ENCODE peak calls at places on chromosomes 1 and 21, in nine cellular contexts. V is hepatocyte, N is cardiac muscle cell, W is neural progenitor cell, B is tibial nerve, L is ovary, X is right cardiac atrium, R is MM.1S, J is tibial artery. Y is an unnamed sample.
A peak's percentile ranks its signal among the peaks of the same experiment; 100 is the strongest.

GRCh38 chr1:87953732-87954344 is 625.2 kb downstream of the LMO4 start:
- DNase-seq in V (peak; percentile 74), N (peak; percentile 87), W (peak; percentile 69), B (peak; percentile 79), L (peak; percentile 67), X (peak; percentile 73), R (peak; percentile 81), J (peak; percentile 65), Y (peak; percentile 52)

GRCh38 chr1:84078108-84078823 is 65.8 kb upstream of the PRKACB start:
- DNase-seq in V (peak; percentile 36), N (peak; percentile 44), W (no peak), B (peak; percentile 7), L (peak; percentile 18), X (no peak), R (no peak), J (peak; percentile 47), Y (no peak)

GRCh38 chr1:89566761-89567174 is 42.1 kb downstream of the LRRC8B start:
- DNase-seq in V (peak; percentile 26), N (peak; percentile 82), W (peak; percentile 68), B (no peak), L (peak; percentile 64), X (peak; percentile 82), R (no peak), J (peak; percentile 32), Y (peak; percentile 66)

GRCh38 chr1:24830680-24831272 is 85.5 kb downstream of the CLIC4 start:
- DNase-seq in V (peak; percentile 69), N (peak; percentile 83), W (peak; percentile 64), B (no peak), L (no peak), X (no peak), R (peak; percentile 62), J (no peak), Y (no peak)

GRCh38 chr1:164558461-164559341 is at the start of gene PBX1:
- DNase-seq in V (peak; percentile 99), N (peak; percentile 100), W (peak; percentile 98), B (peak; percentile 97), L (peak; percentile 98), X (peak; percentile 98), R (peak; percentile 99), J (peak; percentile 99), Y (peak; percentile 96)

GRCh38 chr1:228989992-228990827 is 254.9 kb downstream of the RHOU start:
- DNase-seq in V (peak; percentile 26), N (peak; percentile 79), W (no peak), B (peak; percentile 66), L (peak; percentile 49), X (peak; percentile 92), R (no peak), J (peak; percentile 81), Y (peak; percentile 81)

GRCh38 chr1:15540201-15540600 is 13.6 kb downstream of the DNAJC16 start:
- DNase-seq in V (no peak), N (peak; percentile 70), W (no peak), B (no peak), L (no peak), X (no peak), R (no peak), J (no peak), Y (no peak)

GRCh38 chr1:66704177-66704880 is 47.9 kb upstream of the DYNLT5 start:
- DNase-seq in V (no peak), N (no peak), W (no peak), B (no peak), L (no peak), X (no peak), R (no peak), J (no peak), Y (no peak)

GRCh38 chr1:181083842-181084605 is 4.5 kb upstream of the IER5 start:
- DNase-seq in V (peak; percentile 67), N (peak; percentile 77), W (peak; percentile 69), B (peak; percentile 35), L (peak; percentile 32), X (no peak), R (peak; percentile 75), J (peak; percentile 40), Y (peak; percentile 62)

GRCh38 chr1:54095543-54096286 is 42.3 kb downstream of the TCEANC2 start:
- DNase-seq in V (no peak), N (no peak), W (no peak), B (no peak), L (no peak), X (no peak), R (no peak), J (no peak), Y (no peak)

GRCh38 chr1:170337413-170337994 is 191.7 kb downstream of the NTMT2 start:
- DNase-seq in V (no peak), N (no peak), W (no peak), B (no peak), L (peak; percentile 39), X (no peak), R (no peak), J (no peak), Y (no peak)

GRCh38 chr1:167132306-167133010 is 38.6 kb downstream of the STYXL2 start:
- DNase-seq in V (no peak), N (no peak), W (no peak), B (no peak), L (no peak), X (no peak), R (no peak), J (no peak), Y (no peak)

GRCh38 chr1:243916160-243916559 is 66.1 kb upstream of the AKT3 start:
- DNase-seq in V (no peak), N (peak; percentile 11), W (no peak), B (no peak), L (no peak), X (no peak), R (no peak), J (no peak), Y (no peak)

GRCh38 chr1:228152097-228152917 is 2.6 kb downstream of the GJC2 start:
- DNase-seq in V (no peak), N (no peak), W (no peak), B (no peak), L (no peak), X (peak; percentile 63), R (no peak), J (peak; percentile 18), Y (no peak)

GRCh38 chr1:95084317-95085176 is 11.8 kb upstream of the ALG14 start:
- DNase-seq in V (peak; percentile 55), N (no peak), W (peak; percentile 67), B (peak; percentile 17), L (no peak), X (no peak), R (no peak), J (no peak), Y (no peak)

GRCh38 chr1:178908358-178908757 is 37.5 kb upstream of the ANGPTL1 start:
- DNase-seq in V (no peak), N (peak; percentile 42), W (no peak), B (no peak), L (no peak), X (no peak), R (no peak), J (no peak), Y (no peak)

GRCh38 chr1:200869753-200870391 is 2.9 kb upstream of the GPR25 start:
- DNase-seq in V (no peak), N (no peak), W (no peak), B (no peak), L (no peak), X (no peak), R (no peak), J (no peak), Y (no peak)

GRCh38 chr1:97091679-97092078 is 370.1 kb downstream of the PTBP2 start:
- DNase-seq in V (no peak), N (no peak), W (no peak), B (no peak), L (no peak), X (no peak), R (no peak), J (no peak), Y (no peak)

GRCh38 chr1:197356723-197357533 is 88.9 kb downstream of the CRB1 start:
- DNase-seq in V (peak; percentile 66), N (peak; percentile 77), W (peak; percentile 66), B (no peak), L (peak; percentile 23), X (no peak), R (peak; percentile 44), J (no peak), Y (no peak)

GRCh38 chr1:234530641-234531040 is 51.7 kb upstream of the TARBP1 start:
- DNase-seq in V (no peak), N (no peak), W (no peak), B (no peak), L (peak; percentile 20), X (no peak), R (no peak), J (no peak), Y (no peak)

GRCh38 chr1:117904485-117904884 is 24.9 kb downstream of the GDAP2 start:
- DNase-seq in V (no peak), N (no peak), W (no peak), B (no peak), L (no peak), X (no peak), R (no peak), J (no peak), Y (no peak)
- H3K9me3 ChIP-seq in V (no peaks in the 10 kb centered on the region), N (no peaks in the 10 kb centered on the region), W (no peaks in the 10 kb centered on the region), B (no peaks in the 10 kb centered on the region), L (no peaks in the 10 kb centered on the region), X (no peaks in the 10 kb centered on the region), R (no peaks in the 10 kb centered on the region), J (no peaks in the 10 kb centered on the region), Y (no peaks in the 10 kb centered on the region)

DNA sequence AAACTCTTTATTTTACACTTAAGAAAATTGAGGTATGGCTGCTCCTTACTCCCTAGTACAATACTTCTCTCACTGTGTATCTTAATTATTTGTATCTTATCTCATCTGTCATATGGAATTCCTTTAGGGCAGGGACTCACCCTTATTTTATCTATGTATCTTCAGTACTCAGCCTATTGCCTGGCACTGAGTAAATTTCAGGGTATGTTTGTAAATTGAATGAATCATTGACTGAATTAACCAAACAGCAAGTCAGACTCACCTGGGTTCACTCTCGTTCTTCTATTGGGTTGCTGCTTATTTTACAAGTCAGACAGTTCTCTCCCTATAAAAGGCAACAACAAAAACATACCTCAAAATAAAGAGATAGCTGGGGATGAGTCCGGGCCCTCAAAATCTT is 63.8 kb downstream of the LAMC1 start:
- DNase-seq in V (no peak), N (no peak), W (no peak), B (no peak), L (no peak), X (no peak), R (no peak), J (no peak), Y (no peak)
- H3K4me1 ChIP-seq in V (peaks cover 42% of the 10 kb centered on the region), N (peaks cover 26% of the 10 kb centered on the region), W (peaks cover 17% of the 10 kb centered on the region), B (peaks cover 48% of the 10 kb centered on the region), L (peaks cover 7% of the 10 kb centered on the region), X (peaks cover 5% of the 10 kb centered on the region), R (no peaks in the 10 kb centered on the region), J (no peaks in the 10 kb centered on the region), Y (peaks cover 30% of the 10 kb centered on the region)

DNA sequence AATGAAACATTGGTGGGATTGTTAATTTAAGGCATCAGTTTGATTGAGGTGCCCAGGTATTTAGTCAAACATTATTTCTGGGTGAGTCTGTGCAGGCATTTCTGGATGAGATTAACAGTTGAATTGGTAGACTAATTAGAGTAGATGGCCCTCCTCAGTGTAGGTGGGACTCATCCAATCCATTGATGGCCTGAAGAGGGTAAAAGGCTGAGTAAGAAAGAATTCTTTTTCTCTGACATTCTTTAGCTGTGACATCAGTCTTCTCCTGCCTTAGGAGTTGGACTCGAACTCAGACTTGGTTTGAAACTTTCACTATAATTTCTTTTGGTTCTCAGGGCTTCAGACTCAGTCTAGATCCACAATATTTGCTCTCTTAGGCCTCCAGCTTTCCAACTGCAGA is 59.6 kb upstream of the ADAMTS5 start:
- DNase-seq in V (no peak), N (no peak), W (no peak), B (no peak), L (no peak), X (no peak), R (no peak), J (no peak), Y (no peak)
- H3K4me3 ChIP-seq in V (no peak overlapping the region), N (no peak overlapping the region), W (no peak overlapping the region), B (no peak overlapping the region), L (no peak overlapping the region), X (no peak overlapping the region), R (no peak overlapping the region), J (no peak overlapping the region), Y (no peak overlapping the region)

GRCh38 chr1:4485878-4486277 is 168.5 kb upstream of the AJAP1 start:
- DNase-seq in V (no peak), N (no peak), W (no peak), B (no peak), L (no peak), X (no peak), R (no peak), J (no peak), Y (no peak)
- H3K9me3 ChIP-seq in V (no peaks in the 10 kb centered on the region), N (no peaks in the 10 kb centered on the region), W (no peaks in the 10 kb centered on the region), B (no peaks in the 10 kb centered on the region), L (no peaks in the 10 kb centered on the region), X (no peaks in the 10 kb centered on the region), R (no peaks in the 10 kb centered on the region), J (no peaks in the 10 kb centered on the region), Y (no peaks in the 10 kb centered on the region)

Y was measured in lower lobe of right lung.